ENCODE peak calls at places on chromosome 2, in seven cellular contexts. O, B, E, N, C, V and W are unnamed samples.

GRCh38 chr2:188202777-188203176 is 88.9 kb upstream of the GULP1 start:
- DNase-seq in B (no peak), V (no peak), N (no peak), E (no peak), O (no peak), C (no peak), W (no peak)

GRCh38 chr2:28507806-28508764 is 12.2 kb downstream of the PLB1 start:
- DNase-seq in B (peak; percentile 34), E (no peak), V (peak; percentile 53), C (no peak), N (no peak), O (no peak), W (peak; percentile 76)

GRCh38 chr2:113896791-113897190 is 6.9 kb downstream of the ACTR3 start:
- DNase-seq in B (no peak), V (no peak), C (no peak), E (no peak), N (no peak), O (no peak), W (no peak)

GRCh38 chr2:227482638-227483340 is 10.8 kb downstream of the AGFG1 start:
- DNase-seq in N (no peak), C (no peak), E (no peak), V (peak; percentile 42), B (no peak), O (no peak), W (no peak)

GRCh38 chr2:240435955-240436625 is 627 bp downstream of the GPC1 start:
- DNase-seq in V (no peak), B (no peak), N (peak; percentile 43), C (peak; percentile 64), O (peak; percentile 55), E (no peak), W (no peak)

GRCh38 chr2:235584269-235585007 is 90.6 kb downstream of the AGAP1 start:
- DNase-seq in V (no peak), N (no peak), E (no peak), C (no peak), O (no peak), B (no peak), W (no peak)

GRCh38 chr2:156593011-156593921 is 157.1 kb downstream of the GPD2 start:
- DNase-seq in N (no peak), O (peak; percentile 50), C (no peak), E (no peak), B (peak; percentile 5), V (no peak), W (no peak)

GRCh38 chr2:100416939-100417744 is at the start of gene CHST10:
- DNase-seq in C (peak; percentile 50), B (peak; percentile 42), N (peak; percentile 45), E (peak; percentile 62), V (peak; percentile 61), O (peak; percentile 85), W (peak; percentile 60)

GRCh38 chr2:234983011-234983726 is 31.4 kb downstream of the SH3BP4 start:
- DNase-seq in C (peak; percentile 33), O (no peak), B (no peak), E (no peak), V (peak; percentile 59), N (no peak), W (peak; percentile 65)

GRCh38 chr2:203732072-203732952 is 25.9 kb downstream of the CD28 start:
- DNase-seq in B (no peak), N (no peak), C (no peak), O (no peak), E (no peak), V (no peak), W (no peak)

GRCh38 chr2:113342650-113343049 is 63.9 kb upstream of the PAX8 start:
- DNase-seq in C (no peak), N (no peak), V (no peak), E (peak; percentile 20), O (no peak), B (no peak), W (peak; percentile 49)

GRCh38 chr2:219298759-219299371 is 10.3 kb downstream of the PTPRN start:
- DNase-seq in E (peak; percentile 86), C (peak; percentile 92), V (peak; percentile 48), B (peak; percentile 68), N (peak; percentile 93), O (peak; percentile 81), W (peak; percentile 87)

GRCh38 chr2:240517342-240517741 is 40.4 kb downstream of the ANKMY1 start:
- DNase-seq in O (no peak), V (no peak), C (no peak), N (no peak), E (no peak), B (no peak), W (no peak)

GRCh38 chr2:70995227-70995729 is 605 bp upstream of the TEX261 start:
- DNase-seq in N (no peak), E (no peak), O (peak; percentile 68), V (peak; percentile 31), B (peak; percentile 78), C (no peak), W (peak; percentile 73)

GRCh38 chr2:181573140-181573736 is 83.7 kb downstream of the CERKL start:
- DNase-seq in B (peak; percentile 45), O (peak; percentile 51), C (no peak), N (no peak), V (peak; percentile 20), E (no peak), W (no peak)

GRCh38 chr2:159262226-159262625 is 24.3 kb downstream of the WDSUB1 start:
- DNase-seq in E (no peak), B (no peak), V (no peak), C (no peak), N (no peak), O (no peak), W (no peak)

GRCh38 chr2:105261061-105261460 is 19.5 kb downstream of the GPR45 start:
- DNase-seq in E (no peak), C (no peak), O (no peak), V (peak; percentile 99), B (no peak), N (no peak), W (no peak)

GRCh38 chr2:1748741-1749488 is 4.6 kb upstream of the PXDN start:
- DNase-seq in O (no peak), B (no peak), C (no peak), E (no peak), N (peak; percentile 6), V (peak; percentile 51), W (peak; percentile 3)

GRCh38 chr2:226791056-226791486 is 8.5 kb downstream of the IRS1 start:
- DNase-seq in N (no peak), C (peak; percentile 49), B (no peak), V (peak; percentile 77), E (no peak), O (peak; percentile 69), W (no peak)

GRCh38 chr2:179612108-179612507 is 249.3 kb downstream of the ZNF385B start:
- DNase-seq in V (peak; percentile 46), N (no peak), B (no peak), O (no peak), C (no peak), E (no peak), W (no peak)

GRCh38 chr2:163633296-163633695 is 102.5 kb downstream of the FIGN start:
- DNase-seq in O (no peak), E (no peak), C (no peak), N (no peak), V (no peak), B (no peak), W (no peak)

GRCh38 chr2:101305044-101305443 is 3.5 kb downstream of the RNF149 start:
- DNase-seq in C (no peak), V (no peak), N (no peak), E (no peak), O (no peak), B (no peak), W (no peak)

GRCh38 chr2:464562-465309 is 176.8 kb upstream of the ALKAL2 start:
- DNase-seq in E (no peak), C (no peak), N (no peak), O (no peak), V (no peak), B (no peak), W (no peak)
- TF ChIP-seq CTCF in E (no peak), C (no peak), N (no peak), O (no peak), V (no peak), B (no peak), W (peak; percentile 10)

DNA sequence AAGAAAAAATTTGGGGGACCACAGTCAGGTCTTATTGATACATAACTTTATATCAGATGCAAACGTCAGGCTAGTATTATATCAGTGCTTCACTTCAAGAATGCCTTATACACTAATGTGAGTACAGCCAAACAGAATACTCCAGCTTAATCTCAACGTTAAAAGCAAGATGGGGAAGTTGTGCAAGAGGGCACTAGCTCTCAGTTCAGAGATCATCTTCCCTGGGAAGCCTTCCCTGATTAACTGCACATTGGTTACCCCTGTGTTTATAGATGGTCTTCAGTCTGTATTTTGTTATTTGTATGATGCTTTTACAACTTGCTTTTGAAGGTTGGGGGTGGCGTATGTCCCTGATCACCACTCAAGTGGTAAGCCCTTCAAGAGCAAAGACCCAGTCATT is 11.4 kb downstream of the EPAS1 start:
- DNase-seq in C (no peak), O (no peak), B (peak; percentile 72), E (no peak), V (no peak), N (no peak), W (no peak)
- H3K4me1 ChIP-seq in C (peaks cover 93% of the 10 kb centered on the region), O (no peaks in the 10 kb centered on the region), B (peaks cover 100% of the 10 kb centered on the region), E (peaks cover 100% of the 10 kb centered on the region), V (peaks cover 26% of the 10 kb centered on the region), N (peaks cover 97% of the 10 kb centered on the region), W (no peaks in the 10 kb centered on the region)

DNA sequence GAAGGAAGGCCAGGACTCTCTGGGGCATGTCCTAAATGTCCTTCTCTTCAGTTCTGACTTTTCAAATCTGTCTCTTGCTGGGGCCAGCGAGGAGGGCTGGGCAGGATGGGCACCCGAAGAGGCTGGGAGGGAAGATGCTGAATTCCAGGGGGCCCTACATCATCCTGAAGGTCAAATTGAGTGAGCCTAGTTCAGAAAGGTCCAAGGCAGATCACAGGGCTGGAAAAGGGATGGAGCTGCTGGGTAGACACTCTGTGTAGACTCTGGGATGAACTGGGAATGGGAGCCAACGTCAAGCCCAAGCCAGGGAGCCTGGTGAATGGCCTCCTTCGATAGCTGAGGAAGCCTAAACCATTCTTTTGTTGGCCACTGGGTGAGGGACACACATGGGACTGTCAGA is 133.1 kb downstream of the MYCN start:
- DNase-seq in N (no peak), V (no peak), C (no peak), B (no peak), O (no peak), E (no peak), W (no peak)
- H3K9me3 ChIP-seq in N (no peaks in the 10 kb centered on the region), V (no peaks in the 10 kb centered on the region), C (no peaks in the 10 kb centered on the region), B (no peaks in the 10 kb centered on the region), O (no peaks in the 10 kb centered on the region), E (no peaks in the 10 kb centered on the region), W (no peaks in the 10 kb centered on the region)

DNA sequence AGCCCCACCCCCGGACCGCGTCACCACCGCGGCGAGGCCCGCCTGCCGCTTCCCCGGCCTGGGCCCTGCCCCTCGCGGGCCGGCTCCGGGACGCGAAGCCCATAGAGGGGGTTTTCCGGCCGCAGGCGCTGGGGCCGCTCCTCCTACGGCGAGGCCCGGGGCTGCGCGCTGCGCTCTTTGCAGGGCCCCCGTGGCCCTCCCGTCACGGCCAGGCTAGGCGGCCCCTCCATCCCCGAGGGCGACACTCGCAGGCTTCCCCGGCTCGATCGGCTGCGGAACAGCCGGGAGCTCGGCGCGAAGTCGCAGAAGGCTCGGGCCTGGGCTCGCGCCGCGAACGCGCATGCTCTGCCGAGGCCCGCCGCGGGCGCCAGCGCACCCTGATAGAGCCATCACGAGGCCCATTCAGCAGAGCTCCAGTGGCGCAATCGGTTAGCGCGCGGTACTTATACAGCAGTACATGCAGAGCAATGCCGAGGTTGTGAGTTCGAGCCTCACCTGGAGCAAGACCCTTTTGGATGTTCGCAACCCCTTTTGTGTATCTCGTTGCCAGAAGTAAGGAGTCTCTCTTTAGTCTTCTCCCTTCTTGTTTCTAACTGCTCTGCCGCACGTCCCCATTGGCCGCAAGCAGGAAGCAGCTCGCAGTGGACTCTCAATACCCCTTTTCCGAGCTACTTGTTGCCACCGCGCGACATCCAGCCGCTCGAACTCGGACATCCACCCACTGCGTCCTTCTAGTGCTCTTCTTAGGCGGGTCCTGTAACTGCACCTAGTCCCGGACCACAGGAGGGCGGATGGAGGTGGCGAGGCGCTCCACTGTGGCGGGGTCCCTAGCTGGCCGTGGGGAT is 18.0 kb upstream of the HAAO start:
- DNase-seq in N (peak; percentile 96), O (peak; percentile 93), E (peak; percentile 92), V (peak; percentile 96), B (peak; percentile 94), C (peak; percentile 95), W (peak; percentile 93)
- TF ChIP-seq CTCF in N (no peak), O (no peak), E (peak; percentile 11), V (no peak), B (peak; percentile 31), C (no peak), W (no peak)